ENCODE peak calls at places on chromosomes 1 and 21, in eight cellular contexts. K is fibroblast of mammary gland, W is dorsolateral prefrontal cortex, A is tibial nerve, L is heart left ventricle, E is cardiac fibroblast, I is keratinocyte, N is suprapubic skin. Y is an unnamed sample.

GRCh38 chr1:66266756-66267155 is 267.2 kb upstream of the SGIP1 start:
- DNase-seq in I (no peak), K (no peak), N (no peak), A (no peak), E (no peak), W (no peak), L (no peak), Y (peak)

GRCh38 chr1:41495171-41495948 is 10.9 kb upstream of the EDN2 start:
- DNase-seq in W (peak), L (peak), E (peak), I (no peak), N (no peak), A (no peak), K (no peak), Y (no peak)

GRCh38 chr21:37671381-37671780 is 244.9 kb downstream of the KCNJ6 start:
- DNase-seq in W (no peak), A (no peak), E (no peak), L (no peak), I (no peak), K (no peak), N (no peak), Y (no peak)

GRCh38 chr1:161816201-161816600 is 50.1 kb downstream of the ATF6 start:
- DNase-seq in E (peak), W (no peak), I (no peak), A (no peak), L (no peak), N (no peak), K (peak), Y (peak)

GRCh38 chr1:63829349-63830327 is 55.8 kb downstream of the ROR1 start:
- DNase-seq in N (no peak), I (no peak), A (no peak), K (peak), E (peak), W (no peak), L (no peak), Y (peak)

GRCh38 chr1:77039739-77040138 is 172.5 kb downstream of the ST6GALNAC5 start:
- DNase-seq in W (peak), E (peak), A (peak), I (peak), L (no peak), N (no peak), K (peak), Y (peak)

GRCh38 chr1:21909787-21910503 is 27.2 kb downstream of the HSPG2 start:
- DNase-seq in A (no peak), L (peak), W (no peak), I (no peak), K (peak), N (peak), E (peak), Y (peak)

GRCh38 chr21:35528109-35529042 is 479.3 kb upstream of the RUNX1 start:
- DNase-seq in K (no peak), I (no peak), L (peak), E (peak), A (no peak), N (no peak), W (no peak), Y (no peak)

GRCh38 chr1:239696317-239696716 is 309.9 kb downstream of the CHRM3 start:
- DNase-seq in L (no peak), K (no peak), N (no peak), A (no peak), I (no peak), E (no peak), W (no peak), Y (no peak)

GRCh38 chr1:44785501-44786137 is 2.4 kb downstream of the BEST4 start:
- DNase-seq in K (no peak), N (no peak), W (no peak), A (no peak), L (no peak), E (no peak), I (no peak), Y (no peak)

GRCh38 chr1:188325211-188325610 is 1496.5 kb downstream of the PLA2G4A start:
- DNase-seq in N (no peak), E (no peak), K (no peak), W (no peak), L (no peak), I (no peak), A (no peak), Y (no peak)

GRCh38 chr1:202214089-202214843 is 20.7 kb downstream of the LGR6 start:
- DNase-seq in K (no peak), N (no peak), L (no peak), E (no peak), I (no peak), A (no peak), W (no peak), Y (no peak)

GRCh38 chr1:66243548-66244130 is 290.3 kb upstream of the SGIP1 start:
- DNase-seq in W (no peak), L (no peak), E (no peak), I (no peak), N (no peak), A (no peak), K (peak), Y (no peak)

GRCh38 chr1:197924516-197925123 is 7.4 kb downstream of the LHX9 start:
- DNase-seq in A (no peak), W (no peak), L (no peak), K (peak), I (peak), E (peak), N (no peak), Y (peak)

GRCh38 chr1:168218647-168219046 is 7.2 kb upstream of the SFT2D2 start:
- DNase-seq in K (no peak), A (no peak), I (no peak), L (no peak), E (no peak), N (no peak), W (no peak), Y (no peak)

GRCh38 chr1:115679141-115679611 is 37.4 kb downstream of the VANGL1 start:
- DNase-seq in E (peak), K (peak), I (no peak), L (no peak), A (peak), W (no peak), N (no peak), Y (peak)

GRCh38 chr1:221712198-221712684 is 29.6 kb downstream of the DUSP10 start:
- DNase-seq in W (no peak), K (peak), N (no peak), I (peak), E (peak), A (no peak), L (no peak), Y (peak)

GRCh38 chr1:162136760-162137537 is 67.5 kb downstream of the NOS1AP start:
- DNase-seq in I (no peak), L (no peak), E (peak), N (no peak), A (no peak), K (peak), W (no peak), Y (peak)

GRCh38 chr1:109091196-109092193 is 931 bp downstream of the TMEM167B start:
- DNase-seq in I (no peak), N (no peak), W (no peak), E (peak), A (no peak), K (peak), L (no peak), Y (peak)

GRCh38 chr1:226463925-226464598 is 56.2 kb upstream of the PARP1 start:
- DNase-seq in A (no peak), E (no peak), K (no peak), L (no peak), N (no peak), I (no peak), W (no peak), Y (no peak)

GRCh38 chr1:183417691-183418491 is at the start of gene NMNAT2:
- DNase-seq in A (no peak), I (no peak), W (peak), E (peak), L (no peak), K (peak), N (no peak), Y (no peak)

GRCh38 chr1:212060632-212061472 is 25.3 kb downstream of the DTL start:
- DNase-seq in N (no peak), A (no peak), E (no peak), L (no peak), K (no peak), I (no peak), W (no peak), Y (no peak)

GRCh38 chr1:159959451-159959850 is 5.4 kb upstream of the SLAMF9 start:
- DNase-seq in E (peak), N (no peak), I (peak), A (no peak), K (peak), W (no peak), L (no peak), Y (peak)

GRCh38 chr21:18812308-18812707 is 408.7 kb upstream of the TMPRSS15 start:
- DNase-seq in I (no peak), A (no peak), L (no peak), K (no peak), N (no peak), W (no peak), E (no peak), Y (no peak)

GRCh38 chr21:42179316-42179715 is 39.6 kb upstream of the ABCG1 start:
- DNase-seq in I (no peak), A (no peak), E (no peak), L (no peak), W (no peak), N (no peak), K (no peak), Y (no peak)

GRCh38 chr1:106793686-106794085 is 262.8 kb upstream of the PRMT6 start:
- DNase-seq in N (no peak), E (no peak), L (no peak), W (no peak), I (no peak), K (no peak), A (no peak), Y (no peak)

GRCh38 chr1:32091591-32091990 is 16.3 kb upstream of the KPNA6 start:
- DNase-seq in N (no peak), E (no peak), K (no peak), L (no peak), I (no peak), W (no peak), A (no peak), Y (no peak)

GRCh38 chr1:227926896-227927885 is 20.5 kb downstream of the WNT9A start:
- DNase-seq in A (no peak), I (no peak), L (peak), K (no peak), N (no peak), W (no peak), E (no peak), Y (no peak)

GRCh38 chr1:113396585-113396984 is 6.3 kb downstream of the MAGI3 start:
- DNase-seq in W (no peak), I (peak), N (no peak), L (no peak), E (peak), A (no peak), K (peak), Y (peak)

GRCh38 chr1:117205368-117205767 is 5.4 kb downstream of the VTCN1 start:
- DNase-seq in A (no peak), N (no peak), K (no peak), E (no peak), W (no peak), I (no peak), L (no peak), Y (no peak)

GRCh38 chr1:27400035-27400962 is 7.9 kb downstream of the GPR3 start:
- DNase-seq in A (no peak), I (no peak), N (no peak), E (peak), W (no peak), L (no peak), K (peak), Y (no peak)

GRCh38 chr1:26882696-26883095 is 7.4 kb downstream of the GPN2 start:
- DNase-seq in N (no peak), L (no peak), E (no peak), I (no peak), A (no peak), K (no peak), W (no peak), Y (no peak)

GRCh38 chr1:74205236-74205635 is 7.2 kb downstream of the FPGT start:
- DNase-seq in I (no peak), K (no peak), E (peak), W (no peak), L (no peak), N (no peak), A (no peak), Y (peak)

GRCh38 chr1:44416408-44416807 is 11.4 kb downstream of the RNF220 start:
- DNase-seq in E (no peak), N (no peak), K (no peak), I (no peak), L (no peak), A (no peak), W (no peak), Y (no peak)

GRCh38 chr1:2801535-2802291 is at the start of gene TTC34:
- DNase-seq in E (no peak), W (no peak), A (no peak), N (peak), I (no peak), K (no peak), L (peak), Y (no peak)
- TF ChIP-seq CTCF in E (no peak), W (peak), A (peak), N (no peak), I (peak), K (peak), L (peak), Y (no peak)

GRCh38 chr21:16420086-16420724 is 690.4 kb downstream of the USP25 start:
- DNase-seq in K (peak), E (peak), W (no peak), L (no peak), A (peak), I (no peak), N (no peak), Y (peak)
- H3K4me3 ChIP-seq in K (peak), E (peak), W (peak), L (peak), A (peak), I (peak), N (peak), Y (peak)

GRCh38 chr1:234976880-234977680 is 151.6 kb downstream of the TOMM20 start:
- DNase-seq in W (no peak), A (no peak), L (no peak), N (no peak), I (no peak), E (no peak), K (no peak), Y (no peak)

GRCh38 chr1:234979316-234980223 is 149.1 kb downstream of the TOMM20 start:
- DNase-seq in A (no peak), K (no peak), I (no peak), L (no peak), W (no peak), N (peak), E (no peak), Y (no peak)

GRCh38 chr1:234980224-234980656 is 148.4 kb downstream of the TOMM20 start:
- DNase-seq in E (no peak), L (no peak), K (no peak), W (no peak), I (no peak), N (peak), A (no peak), Y (no peak)

GRCh38 chr1:234977891-234978396 is 150.7 kb downstream of the TOMM20 start:
- DNase-seq in I (no peak), A (no peak), N (no peak), K (no peak), L (no peak), W (no peak), E (no peak), Y (no peak)

DNA sequence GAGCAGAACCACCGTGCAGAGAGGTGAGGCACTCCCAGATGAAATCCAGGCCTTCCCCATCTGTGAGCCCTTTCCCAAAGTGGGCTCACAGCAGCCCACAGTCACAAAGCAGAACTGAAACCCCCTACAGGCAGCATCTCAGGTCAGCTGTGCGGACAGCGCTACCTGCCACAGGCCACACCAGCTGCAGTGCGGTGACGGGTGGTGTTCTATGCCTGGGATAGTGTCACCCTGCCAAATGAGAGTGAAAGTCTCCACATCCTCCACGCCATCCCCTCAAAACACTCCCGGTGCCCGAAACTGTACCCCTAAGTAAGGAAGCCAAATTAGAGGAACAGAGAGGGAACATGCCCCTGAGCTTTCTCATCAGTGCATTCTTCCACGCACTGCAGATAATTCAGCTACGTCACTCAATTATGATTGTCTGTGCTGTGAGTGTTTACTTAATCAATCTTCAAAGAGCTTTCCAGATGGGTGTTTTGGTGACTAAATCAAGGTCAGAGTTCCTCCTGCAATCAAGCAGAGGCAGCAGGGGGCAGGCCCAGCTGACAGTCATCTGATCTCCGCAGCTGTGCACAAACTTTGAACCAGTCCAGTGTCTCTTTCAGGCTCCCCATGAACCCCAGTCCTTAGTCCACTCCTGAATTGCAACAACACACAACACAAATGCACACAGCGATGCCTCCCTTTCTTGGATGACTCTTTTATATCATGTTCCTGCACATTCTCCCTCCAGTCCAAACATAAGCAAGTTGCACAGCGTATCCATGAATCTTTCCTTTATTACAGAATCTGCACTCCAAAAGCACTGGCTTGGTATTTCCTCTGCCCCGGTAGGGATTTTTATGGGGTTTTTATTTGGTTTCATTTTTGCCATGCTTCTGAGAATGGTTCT is 150.0 kb downstream of the TOMM20 start:
- DNase-seq in I (no peak), E (peak), L (no peak), K (peak), W (peak), N (peak), A (no peak), Y (peak)
- TF ChIP-seq CTCF in I (no peak), E (no peak), L (no peak), K (peak), W (peak), N (no peak), A (no peak), Y (peak)

GRCh38 chr1:173887627-173888026 is 19.4 kb downstream of the ZBTB37 start:
- DNase-seq in L (no peak), E (no peak), N (no peak), K (no peak), I (no peak), W (no peak), A (no peak), Y (no peak)

GRCh38 chr1:173884701-173885100 is 16.5 kb downstream of the ZBTB37 start:
- DNase-seq in A (no peak), L (no peak), I (no peak), K (no peak), N (no peak), E (no peak), W (no peak), Y (no peak)

GRCh38 chr1:173889885-173890284 is 21.7 kb downstream of the ZBTB37 start:
- DNase-seq in K (no peak), I (no peak), A (no peak), E (no peak), N (no peak), L (no peak), W (no peak), Y (no peak)

GRCh38 chr1:173886746-173887611 is 18.8 kb downstream of the ZBTB37 start:
- DNase-seq in K (no peak), N (no peak), W (no peak), A (no peak), I (no peak), E (no peak), L (no peak), Y (no peak)

DNA sequence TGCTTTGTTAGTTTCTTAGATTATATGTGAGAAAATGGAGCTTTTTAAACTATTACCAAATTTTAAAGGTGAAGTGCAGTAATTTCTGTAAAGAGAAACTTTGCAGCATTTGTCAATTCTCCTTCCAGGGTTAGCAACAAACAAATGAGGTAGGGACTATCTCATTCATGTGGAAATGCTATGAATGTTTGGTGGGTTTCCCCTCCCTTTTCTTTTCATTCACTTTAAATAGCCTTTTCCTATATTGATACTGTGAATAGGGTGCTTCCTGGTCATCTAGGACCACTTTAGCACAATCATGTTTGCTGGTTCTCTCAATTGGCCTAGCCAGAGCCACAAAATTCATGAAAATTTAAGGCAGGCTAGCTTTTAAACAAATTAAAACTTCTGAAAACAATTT is 20.6 kb downstream of the ZBTB37 start:
- DNase-seq in K (no peak), N (no peak), I (no peak), L (no peak), W (no peak), E (no peak), A (no peak), Y (no peak)
- H3K4me3 ChIP-seq in K (no peak), N (no peak), I (no peak), L (no peak), W (no peak), E (no peak), A (no peak), Y (no peak)